ENCODE peak calls at places on chromosomes 12 and 14, in five cellular contexts. One of them, this sample, is unnamed.

GRCh38 chr14:31038521-31039166 is 12.5 kb upstream of the STRN3 start:
- DNase-seq in IMR-90: no peak
- DNase-seq in trophoblast cell: no peak
- DNase-seq in H1: no peak
- DNase-seq in neuronal stem cell: no peak
- DNase-seq in this sample: no peak

GRCh38 chr14:23078692-23079116 is 16.2 kb downstream of the ACIN1 start:
- DNase-seq in IMR-90: peak; percentile 98
- DNase-seq in trophoblast cell: peak; percentile 98
- DNase-seq in H1: no peak
- DNase-seq in neuronal stem cell: no peak
- DNase-seq in this sample: peak; percentile 97

GRCh38 chr12:25855716-25856115 is 102.8 kb upstream of the RASSF8 start:
- DNase-seq in IMR-90: peak; percentile 73
- DNase-seq in trophoblast cell: peak; percentile 76
- DNase-seq in H1: no peak
- DNase-seq in neuronal stem cell: no peak
- DNase-seq in this sample: no peak

GRCh38 chr14:73780391-73780790 is 66.2 kb upstream of the PNMA1 start:
- DNase-seq in IMR-90: no peak
- DNase-seq in trophoblast cell: no peak
- DNase-seq in H1: no peak
- DNase-seq in neuronal stem cell: no peak
- DNase-seq in this sample: no peak

GRCh38 chr12:116184766-116185165 is 92.7 kb downstream of the MED13L start:
- DNase-seq in IMR-90: no peak
- DNase-seq in trophoblast cell: no peak
- DNase-seq in H1: no peak
- DNase-seq in neuronal stem cell: no peak
- DNase-seq in this sample: peak; percentile 28

GRCh38 chr14:95520346-95520745 is 3.9 kb upstream of the SYNE3 start:
- DNase-seq in IMR-90: no peak
- DNase-seq in trophoblast cell: no peak
- DNase-seq in H1: no peak
- DNase-seq in neuronal stem cell: no peak
- DNase-seq in this sample: no peak

GRCh38 chr12:76441016-76441415 is 92.8 kb upstream of the BBS10 start:
- DNase-seq in IMR-90: no peak
- DNase-seq in trophoblast cell: no peak
- DNase-seq in H1: no peak
- DNase-seq in neuronal stem cell: no peak
- DNase-seq in this sample: no peak

GRCh38 chr12:20434993-20435392 is 66.7 kb downstream of the PDE3A start:
- DNase-seq in IMR-90: peak; percentile 42
- DNase-seq in trophoblast cell: no peak
- DNase-seq in H1: no peak
- DNase-seq in neuronal stem cell: no peak
- DNase-seq in this sample: peak; percentile 34

GRCh38 chr12:77122236-77122635 is 56.9 kb upstream of the E2F7 start:
- DNase-seq in IMR-90: peak; percentile 97
- DNase-seq in trophoblast cell: peak; percentile 44
- DNase-seq in H1: no peak
- DNase-seq in neuronal stem cell: no peak
- DNase-seq in this sample: peak; percentile 91

GRCh38 chr12:120925740-120926563 is 21.8 kb upstream of the SPPL3 start:
- DNase-seq in IMR-90: no peak
- DNase-seq in trophoblast cell: peak; percentile 37
- DNase-seq in H1: peak; percentile 55
- DNase-seq in neuronal stem cell: no peak
- DNase-seq in this sample: no peak

GRCh38 chr12:132711169-132711843 is 664 bp downstream of the PGAM5 start:
- DNase-seq in IMR-90: peak; percentile 23
- DNase-seq in trophoblast cell: peak; percentile 49
- DNase-seq in H1: peak; percentile 72
- DNase-seq in neuronal stem cell: no peak
- DNase-seq in this sample: peak; percentile 50

GRCh38 chr12:120119395-120119973 is 2.9 kb upstream of the RAB35 start:
- DNase-seq in IMR-90: peak; percentile 90
- DNase-seq in trophoblast cell: peak; percentile 66
- DNase-seq in H1: no peak
- DNase-seq in neuronal stem cell: no peak
- DNase-seq in this sample: peak; percentile 89

GRCh38 chr14:42141328-42141727 is 534.7 kb downstream of the LRFN5 start:
- DNase-seq in IMR-90: no peak
- DNase-seq in trophoblast cell: no peak
- DNase-seq in H1: no peak
- DNase-seq in neuronal stem cell: no peak
- DNase-seq in this sample: no peak

GRCh38 chr12:116642101-116642500 is 82.9 kb downstream of the MAP1LC3B2 start:
- DNase-seq in IMR-90: no peak
- DNase-seq in trophoblast cell: peak; percentile 14
- DNase-seq in H1: no peak
- DNase-seq in neuronal stem cell: no peak
- DNase-seq in this sample: no peak

GRCh38 chr12:113794774-113795173 is 171.4 kb downstream of the RBM19 start:
- DNase-seq in IMR-90: no peak
- DNase-seq in trophoblast cell: no peak
- DNase-seq in H1: no peak
- DNase-seq in neuronal stem cell: no peak
- DNase-seq in this sample: no peak

GRCh38 chr14:69101331-69101826 is 51.5 kb downstream of the DCAF5 start:
- DNase-seq in IMR-90: peak; percentile 91
- DNase-seq in trophoblast cell: peak; percentile 89
- DNase-seq in H1: no peak
- DNase-seq in neuronal stem cell: no peak
- DNase-seq in this sample: peak; percentile 90

GRCh38 chr12:570237-570925 is 92.9 kb downstream of the NINJ2 start:
- DNase-seq in IMR-90: peak; percentile 82
- DNase-seq in trophoblast cell: peak; percentile 74
- DNase-seq in H1: peak; percentile 80
- DNase-seq in neuronal stem cell: peak; percentile 45
- DNase-seq in this sample: peak; percentile 92

GRCh38 chr12:89351489-89352241 is 636 bp downstream of the DUSP6 start:
- DNase-seq in IMR-90: peak; percentile 35
- DNase-seq in trophoblast cell: peak; percentile 66
- DNase-seq in H1: peak; percentile 67
- DNase-seq in neuronal stem cell: no peak
- DNase-seq in this sample: no peak
- H4K91ac ChIP-seq in IMR-90: peak overlapping the region; percentile 81
- H4K91ac ChIP-seq in trophoblast cell: peak overlapping the region; percentile 37
- H4K91ac ChIP-seq in H1: peak overlapping the region; percentile 82
- H4K91ac ChIP-seq in neuronal stem cell: no peak overlapping the region
- H4K91ac ChIP-seq in this sample: peak overlapping the region; percentile 96

DNA sequence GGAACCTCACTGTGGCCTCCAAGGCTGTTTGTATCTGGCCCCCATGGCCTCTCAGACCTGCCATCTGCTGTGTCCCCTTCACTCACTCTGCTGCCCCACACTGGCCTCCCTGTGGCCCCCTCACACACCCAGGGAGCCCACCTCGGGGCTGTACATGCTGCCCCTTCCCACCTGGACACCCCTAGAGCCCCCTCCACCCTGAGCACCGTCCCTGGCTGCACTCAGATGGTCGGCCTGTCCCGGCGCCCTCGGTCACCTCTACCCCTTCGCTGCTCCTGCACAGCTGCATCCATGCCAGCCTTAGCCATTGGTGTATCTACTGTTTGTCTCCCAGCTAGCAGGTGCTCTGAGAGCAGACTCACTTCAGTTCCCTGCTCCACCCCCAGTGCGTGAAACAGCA is 144.4 kb downstream of the RIMBP2 start:
- DNase-seq in IMR-90: no peak
- DNase-seq in trophoblast cell: no peak
- DNase-seq in H1: no peak
- DNase-seq in neuronal stem cell: no peak
- DNase-seq in this sample: no peak
- H3K9me3 ChIP-seq in IMR-90: peaks cover 66% of the 10 kb centered on the region
- H3K9me3 ChIP-seq in trophoblast cell: peaks cover 7% of the 10 kb centered on the region
- H3K9me3 ChIP-seq in H1: no peaks in the 10 kb centered on the region
- H3K9me3 ChIP-seq in neuronal stem cell: no peaks in the 10 kb centered on the region
- H3K9me3 ChIP-seq in this sample: peaks cover 5% of the 10 kb centered on the region

DNA sequence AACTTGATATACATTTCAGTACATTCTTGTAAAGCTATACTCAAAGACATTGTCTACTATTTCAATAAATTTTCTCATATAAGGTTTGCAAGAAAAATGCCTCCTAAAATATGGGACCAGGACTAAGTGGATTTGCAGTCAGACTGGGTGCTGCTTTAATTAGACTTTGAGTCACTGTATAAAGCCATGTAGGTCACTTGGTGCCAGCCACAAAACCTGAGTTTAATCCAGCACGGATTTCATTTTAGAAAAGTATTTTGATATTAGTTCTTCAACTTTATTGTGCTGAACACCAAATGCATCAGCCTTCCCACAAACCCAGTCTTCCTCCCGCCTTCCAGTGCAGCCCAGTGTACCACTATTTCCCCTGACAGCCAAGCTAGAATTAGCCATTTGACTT is 9.9 kb upstream of the NID2 start:
- DNase-seq in IMR-90: no peak
- DNase-seq in trophoblast cell: no peak
- DNase-seq in H1: no peak
- DNase-seq in neuronal stem cell: no peak
- DNase-seq in this sample: no peak
- H4K91ac ChIP-seq in IMR-90: peak overlapping the region; percentile 93
- H4K91ac ChIP-seq in trophoblast cell: no peak overlapping the region
- H4K91ac ChIP-seq in H1: no peak overlapping the region
- H4K91ac ChIP-seq in neuronal stem cell: no peak overlapping the region
- H4K91ac ChIP-seq in this sample: no peak overlapping the region

DNA sequence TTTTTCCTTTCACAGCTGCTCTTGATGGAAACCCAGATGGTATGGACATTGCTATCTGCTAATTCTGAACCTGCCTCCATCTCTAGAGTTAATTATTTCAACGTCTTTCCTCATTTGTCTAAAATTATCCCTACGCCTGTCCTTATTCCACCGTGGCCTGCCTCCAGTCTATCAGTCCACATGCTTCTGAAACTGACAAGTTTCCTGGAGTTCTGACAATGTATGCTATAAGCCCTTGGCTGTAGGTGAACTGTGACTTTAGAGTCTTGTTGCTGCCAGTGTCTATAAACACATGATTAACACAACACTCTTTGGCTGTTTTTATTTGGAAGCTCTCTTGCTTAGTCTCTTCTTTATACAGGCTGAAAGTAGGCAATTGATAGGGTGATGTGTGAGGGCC is 1052.9 kb downstream of the TMTC2 start:
- DNase-seq in IMR-90: no peak
- DNase-seq in trophoblast cell: no peak
- DNase-seq in H1: no peak
- DNase-seq in neuronal stem cell: no peak
- DNase-seq in this sample: no peak
- H3K9me3 ChIP-seq in IMR-90: peaks cover 10% of the 10 kb centered on the region
- H3K9me3 ChIP-seq in trophoblast cell: no peaks in the 10 kb centered on the region
- H3K9me3 ChIP-seq in H1: no peaks in the 10 kb centered on the region
- H3K9me3 ChIP-seq in neuronal stem cell: no peaks in the 10 kb centered on the region
- H3K9me3 ChIP-seq in this sample: peaks cover 6% of the 10 kb centered on the region

GRCh38 chr12:30826276-30826675 is 71.5 kb upstream of the CAPRIN2 start:
- DNase-seq in IMR-90: no peak
- DNase-seq in trophoblast cell: no peak
- DNase-seq in H1: peak; percentile 32
- DNase-seq in neuronal stem cell: no peak
- DNase-seq in this sample: no peak

GRCh38 chr12:30824311-30824710 is 69.6 kb upstream of the CAPRIN2 start:
- DNase-seq in IMR-90: no peak
- DNase-seq in trophoblast cell: no peak
- DNase-seq in H1: no peak
- DNase-seq in neuronal stem cell: no peak
- DNase-seq in this sample: no peak

GRCh38 chr12:30823764-30824163 is 69.0 kb upstream of the CAPRIN2 start:
- DNase-seq in IMR-90: no peak
- DNase-seq in trophoblast cell: no peak
- DNase-seq in H1: no peak
- DNase-seq in neuronal stem cell: no peak
- DNase-seq in this sample: no peak

GRCh38 chr12:30823140-30823669 is 68.5 kb upstream of the CAPRIN2 start:
- DNase-seq in IMR-90: no peak
- DNase-seq in trophoblast cell: no peak
- DNase-seq in H1: no peak
- DNase-seq in neuronal stem cell: peak; percentile 27
- DNase-seq in this sample: peak; percentile 62

DNA sequence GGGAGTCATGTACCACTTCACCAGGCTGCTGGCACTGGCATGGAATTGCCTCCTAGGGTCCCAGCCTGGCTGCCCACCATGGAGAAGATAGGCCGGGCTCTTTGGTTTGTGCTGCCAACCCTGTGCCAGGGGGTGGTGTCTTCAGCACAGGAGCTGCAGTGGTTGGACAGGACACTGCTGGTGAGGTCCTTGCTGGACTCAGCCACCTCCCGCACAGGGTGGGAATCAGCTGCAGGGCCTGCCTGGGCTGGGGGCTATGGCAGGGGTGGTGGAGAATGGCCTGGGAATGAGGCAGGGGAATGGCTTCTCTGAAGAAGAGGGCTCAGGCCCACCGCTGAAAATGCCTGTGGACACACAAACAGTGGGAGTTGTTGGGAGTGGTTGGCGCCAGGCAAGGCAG is 70.6 kb upstream of the CAPRIN2 start:
- DNase-seq in IMR-90: no peak
- DNase-seq in trophoblast cell: no peak
- DNase-seq in H1: peak; percentile 33
- DNase-seq in neuronal stem cell: no peak
- DNase-seq in this sample: no peak
- H4K91ac ChIP-seq in IMR-90: no peak overlapping the region
- H4K91ac ChIP-seq in trophoblast cell: no peak overlapping the region
- H4K91ac ChIP-seq in H1: no peak overlapping the region
- H4K91ac ChIP-seq in neuronal stem cell: no peak overlapping the region
- H4K91ac ChIP-seq in this sample: no peak overlapping the region

GRCh38 chr14:106055257-106055656 is 528.9 kb downstream of the TMEM121 start:
- DNase-seq in IMR-90: no peak
- DNase-seq in trophoblast cell: no peak
- DNase-seq in H1: no peak
- DNase-seq in neuronal stem cell: no peak
- DNase-seq in this sample: no peak
- H3K9me3 ChIP-seq in IMR-90: peaks cover 16% of the 10 kb centered on the region
- H3K9me3 ChIP-seq in trophoblast cell: peaks cover 38% of the 10 kb centered on the region
- H3K9me3 ChIP-seq in H1: peaks cover 73% of the 10 kb centered on the region
- H3K9me3 ChIP-seq in neuronal stem cell: no peaks in the 10 kb centered on the region
- H3K9me3 ChIP-seq in this sample: no peaks in the 10 kb centered on the region